ENCODE peak calls at places on chromosomes 6 and 20, in four cellular contexts. One of them, this sample, is unnamed.

GRCh38 chr6:30614044-30614842 is 2.8 kb downstream of the PPP1R10 start:
- DNase-seq in fibroblast of mammary gland: no peak
- DNase-seq in nucleus accumbens: no peak
- DNase-seq in GM12865: peak; percentile 46
- DNase-seq in this sample: no peak

GRCh38 chr6:35445691-35446090 is 6.4 kb upstream of the FANCE start:
- DNase-seq in fibroblast of mammary gland: no peak
- DNase-seq in nucleus accumbens: no peak
- DNase-seq in GM12865: peak; percentile 31
- DNase-seq in this sample: no peak

GRCh38 chr6:14141531-14141930 is 24.0 kb downstream of the CD83 start:
- DNase-seq in fibroblast of mammary gland: no peak
- DNase-seq in nucleus accumbens: no peak
- DNase-seq in GM12865: no peak
- DNase-seq in this sample: no peak

GRCh38 chr6:31111712-31112111 is 663 bp downstream of the C6orf15 start:
- DNase-seq in fibroblast of mammary gland: no peak
- DNase-seq in nucleus accumbens: no peak
- DNase-seq in GM12865: no peak
- DNase-seq in this sample: no peak

GRCh38 chr20:35226775-35227681 is 538 bp downstream of the MMP24 start:
- DNase-seq in fibroblast of mammary gland: peak; percentile 40
- DNase-seq in nucleus accumbens: peak; percentile 44
- DNase-seq in GM12865: peak; percentile 16
- DNase-seq in this sample: peak; percentile 26

GRCh38 chr20:32737371-32738223 is 5.7 kb downstream of the COMMD7 start:
- DNase-seq in fibroblast of mammary gland: peak; percentile 87
- DNase-seq in nucleus accumbens: no peak
- DNase-seq in GM12865: no peak
- DNase-seq in this sample: peak; percentile 87

GRCh38 chr6:153167026-153167891 is 36.2 kb upstream of the RGS17 start:
- DNase-seq in fibroblast of mammary gland: peak; percentile 95
- DNase-seq in nucleus accumbens: no peak
- DNase-seq in GM12865: no peak
- DNase-seq in this sample: peak; percentile 87

GRCh38 chr6:78598966-78599365 is 268.4 kb upstream of the IRAK1BP1 start:
- DNase-seq in fibroblast of mammary gland: peak; percentile 92
- DNase-seq in nucleus accumbens: no peak
- DNase-seq in GM12865: no peak
- DNase-seq in this sample: peak; percentile 97

GRCh38 chr20:3243718-3244358 is 4.8 kb upstream of the SLC4A11 start:
- DNase-seq in fibroblast of mammary gland: no peak
- DNase-seq in nucleus accumbens: no peak
- DNase-seq in GM12865: no peak
- DNase-seq in this sample: no peak

GRCh38 chr20:2859330-2860121 is 13.8 kb upstream of the PTPRA start:
- DNase-seq in fibroblast of mammary gland: peak; percentile 60
- DNase-seq in nucleus accumbens: no peak
- DNase-seq in GM12865: no peak
- DNase-seq in this sample: peak; percentile 92

GRCh38 chr20:29689411-29690225 is 1567.8 kb upstream of the DEFB115 start:
- DNase-seq in fibroblast of mammary gland: peak; percentile 1
- DNase-seq in nucleus accumbens: peak; percentile 9
- DNase-seq in GM12865: no peak
- DNase-seq in this sample: no peak

GRCh38 chr20:38751360-38751976 is 3.2 kb downstream of the ACTR5 start:
- DNase-seq in fibroblast of mammary gland: peak; percentile 49
- DNase-seq in nucleus accumbens: no peak
- DNase-seq in GM12865: peak; percentile 50
- DNase-seq in this sample: peak; percentile 66

GRCh38 chr6:118912646-118913045 is 18.7 kb downstream of the ASF1A start:
- DNase-seq in fibroblast of mammary gland: no peak
- DNase-seq in nucleus accumbens: no peak
- DNase-seq in GM12865: no peak
- DNase-seq in this sample: no peak

GRCh38 chr6:75113446-75113845 is 92.4 kb downstream of the COL12A1 start:
- DNase-seq in fibroblast of mammary gland: peak; percentile 52
- DNase-seq in nucleus accumbens: no peak
- DNase-seq in GM12865: no peak
- DNase-seq in this sample: no peak

GRCh38 chr20:60331688-60332300 is 373.6 kb downstream of the CDH26 start:
- DNase-seq in fibroblast of mammary gland: no peak
- DNase-seq in nucleus accumbens: no peak
- DNase-seq in GM12865: no peak
- DNase-seq in this sample: no peak

GRCh38 chr6:163335671-163336545 is 78.6 kb upstream of the QKI start:
- DNase-seq in fibroblast of mammary gland: no peak
- DNase-seq in nucleus accumbens: no peak
- DNase-seq in GM12865: no peak
- DNase-seq in this sample: peak; percentile 54

GRCh38 chr6:130063806-130064205 is 45.4 kb downstream of the L3MBTL3 start:
- DNase-seq in fibroblast of mammary gland: no peak
- DNase-seq in nucleus accumbens: no peak
- DNase-seq in GM12865: no peak
- DNase-seq in this sample: no peak

GRCh38 chr20:8909596-8909995 is 159.3 kb upstream of the PLCB4 start:
- DNase-seq in fibroblast of mammary gland: peak; percentile 60
- DNase-seq in nucleus accumbens: no peak
- DNase-seq in GM12865: no peak
- DNase-seq in this sample: peak; percentile 13

GRCh38 chr6:140597181-140597580 is 1222.7 kb upstream of the CITED2 start:
- DNase-seq in fibroblast of mammary gland: no peak
- DNase-seq in nucleus accumbens: no peak
- DNase-seq in GM12865: no peak
- DNase-seq in this sample: no peak

GRCh38 chr6:36997811-36998722 is 7.4 kb upstream of the FGD2 start:
- DNase-seq in fibroblast of mammary gland: no peak
- DNase-seq in nucleus accumbens: peak; percentile 72
- DNase-seq in GM12865: no peak
- DNase-seq in this sample: no peak

GRCh38 chr20:53322651-53323050 is 271.0 kb downstream of the ZNF217 start:
- DNase-seq in fibroblast of mammary gland: peak; percentile 16
- DNase-seq in nucleus accumbens: no peak
- DNase-seq in GM12865: no peak
- DNase-seq in this sample: no peak